ENCODE peak calls at places on chromosomes 7 and 10, in eight cellular contexts. F is progenitor cell of endocrine pancreas, E is HCT116, H is WERI-Rb-1, Q is NB4, Y is lower lobe of right lung, C is transverse colon, V is adrenal gland. O is an unnamed sample.

GRCh38 chr7:44267719-44268413 is 57.5 kb downstream of the CAMK2B start:
- DNase-seq in F (no peak), E (no peak), H (peak; percentile 48), Q (no peak), Y (no peak), C (no peak), V (no peak), O (no peak)

GRCh38 chr10:118990326-118990725 is 39.2 kb upstream of the NANOS1 start:
- DNase-seq in F (no peak), E (no peak), H (no peak), Q (no peak), Y (no peak), C (no peak), V (no peak), O (no peak)

GRCh38 chr7:100016209-100016901 is 959 bp downstream of the ZKSCAN1 start:
- DNase-seq in F (no peak), E (no peak), H (no peak), Q (peak; percentile 17), Y (no peak), C (peak; percentile 47), V (no peak), O (no peak)

GRCh38 chr7:114885836-114886235 is 36.1 kb upstream of the MDFIC start:
- DNase-seq in F (no peak), E (no peak), H (no peak), Q (no peak), Y (no peak), C (no peak), V (no peak), O (no peak)

GRCh38 chr7:111090834-111091233 is at the start of gene LRRN3:
- DNase-seq in F (no peak), E (no peak), H (no peak), Q (no peak), Y (no peak), C (no peak), V (peak; percentile 82), O (no peak)

GRCh38 chr7:96034940-96035727 is 262.8 kb downstream of the DYNC1I1 start:
- DNase-seq in F (no peak), E (no peak), H (no peak), Q (no peak), Y (no peak), C (no peak), V (no peak), O (no peak)

GRCh38 chr10:79446451-79447020 is 1.1 kb upstream of the ZCCHC24 start:
- DNase-seq in F (peak; percentile 29), E (no peak), H (peak; percentile 59), Q (no peak), Y (peak; percentile 83), C (peak; percentile 58), V (peak; percentile 84), O (peak; percentile 49)

GRCh38 chr10:119703903-119704508 is 21.8 kb upstream of the INPP5F start:
- DNase-seq in F (no peak), E (no peak), H (no peak), Q (no peak), Y (no peak), C (no peak), V (no peak), O (no peak)

GRCh38 chr10:122267849-122268737 is 3.0 kb upstream of the BTBD16 start:
- DNase-seq in F (peak; percentile 41), E (peak; percentile 36), H (peak; percentile 61), Q (peak; percentile 49), Y (peak; percentile 60), C (peak; percentile 51), V (peak; percentile 43), O (peak; percentile 61)

GRCh38 chr7:37943905-37944736 is 23.7 kb downstream of the EPDR1 start:
- DNase-seq in F (no peak), E (no peak), H (no peak), Q (no peak), Y (no peak), C (no peak), V (no peak), O (peak; percentile 26)

GRCh38 chr10:33803248-33803647 is 468.8 kb upstream of the NRP1 start:
- DNase-seq in F (no peak), E (peak; percentile 46), H (no peak), Q (no peak), Y (no peak), C (no peak), V (no peak), O (peak; percentile 34)

GRCh38 chr7:76278540-76278939 is 23.9 kb upstream of the HSPB1 start:
- DNase-seq in F (no peak), E (no peak), H (no peak), Q (peak; percentile 58), Y (no peak), C (no peak), V (no peak), O (no peak)

GRCh38 chr7:133815677-133816210 is 311.4 kb upstream of the LRGUK start:
- DNase-seq in F (no peak), E (no peak), H (no peak), Q (no peak), Y (no peak), C (no peak), V (no peak), O (no peak)

GRCh38 chr10:29698766-29699490 is 64.2 kb upstream of the SVIL start:
- DNase-seq in F (no peak), E (no peak), H (no peak), Q (no peak), Y (no peak), C (no peak), V (no peak), O (no peak)

GRCh38 chr7:55018361-55019328 is at the start of gene EGFR:
- DNase-seq in F (peak; percentile 68), E (peak; percentile 40), H (peak; percentile 60), Q (no peak), Y (peak; percentile 86), C (peak; percentile 86), V (peak; percentile 89), O (peak; percentile 90)

GRCh38 chr10:130958981-130959751 is 352.4 kb downstream of the TCERG1L start:
- DNase-seq in F (no peak), E (no peak), H (no peak), Q (no peak), Y (no peak), C (no peak), V (no peak), O (no peak)

GRCh38 chr7:55903985-55904759 is 16.9 kb downstream of the ZNF713 start:
- DNase-seq in F (no peak), E (no peak), H (no peak), Q (no peak), Y (no peak), C (no peak), V (no peak), O (no peak)

GRCh38 chr10:110790913-110791525 is 80.7 kb upstream of the PDCD4 start:
- DNase-seq in F (no peak), E (no peak), H (no peak), Q (no peak), Y (no peak), C (no peak), V (no peak), O (no peak)

GRCh38 chr10:969473-970150 is 18.6 kb upstream of the GTPBP4 start:
- DNase-seq in F (no peak), E (no peak), H (no peak), Q (no peak), Y (no peak), C (no peak), V (no peak), O (no peak)

GRCh38 chr7:128174391-128174790 is 66.7 kb upstream of the LEP start:
- DNase-seq in F (no peak), E (no peak), H (peak; percentile 27), Q (peak; percentile 53), Y (no peak), C (no peak), V (no peak), O (no peak)

DNA sequence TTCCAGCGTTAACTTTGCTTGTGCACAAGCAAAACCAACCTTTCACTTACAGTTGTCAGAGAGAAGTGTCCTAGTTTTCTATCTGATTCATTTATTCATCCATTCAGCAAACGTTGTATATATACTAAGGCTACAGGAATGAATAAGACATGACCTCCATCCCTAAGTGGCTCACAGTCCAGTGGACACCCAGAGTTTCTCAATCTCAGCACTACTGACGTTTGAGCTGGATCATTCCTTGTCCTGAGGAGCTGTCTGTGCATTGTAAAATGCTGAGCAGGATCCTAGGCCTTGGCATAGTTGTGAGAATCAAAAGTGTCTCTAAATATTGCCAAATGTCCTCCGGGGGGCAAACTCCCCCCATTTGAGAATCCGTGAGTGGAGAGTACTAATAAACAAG is 166.7 kb upstream of the PRKCQ start:
- DNase-seq in F (no peak), E (no peak), H (no peak), Q (no peak), Y (no peak), C (no peak), V (no peak), O (no peak)
- TF ChIP-seq CTCF in F (no peak), E (no peak), H (no peak), Q (no peak), Y (no peak), C (no peak), V (no peak), O (no peak)

DNA sequence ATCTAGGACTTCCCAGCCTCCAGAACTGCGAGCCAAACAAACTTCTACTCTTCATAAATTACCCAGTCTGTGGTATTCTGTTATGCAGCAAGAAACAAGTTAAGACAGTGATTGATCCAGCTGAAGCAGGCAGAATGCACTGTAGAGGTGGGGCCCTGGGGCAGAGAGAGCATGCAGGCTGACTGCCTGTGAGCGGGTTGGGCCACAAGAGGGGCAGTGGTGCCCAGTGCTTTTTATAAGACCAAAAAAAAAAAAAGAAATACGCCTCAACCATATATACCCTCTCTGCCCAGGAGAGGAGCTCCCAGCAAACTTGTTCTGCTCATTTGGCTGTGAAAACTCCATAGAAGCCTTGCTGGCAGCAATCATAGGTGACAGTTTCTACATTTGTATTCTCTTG is 104.7 kb downstream of the SORBS1 start:
- DNase-seq in F (no peak), E (no peak), H (no peak), Q (no peak), Y (no peak), C (no peak), V (no peak), O (no peak)
- TF ChIP-seq CTCF in F (no peak), E (no peak), H (no peak), Q (no peak), Y (no peak), C (no peak), V (no peak), O (no peak)

DNA sequence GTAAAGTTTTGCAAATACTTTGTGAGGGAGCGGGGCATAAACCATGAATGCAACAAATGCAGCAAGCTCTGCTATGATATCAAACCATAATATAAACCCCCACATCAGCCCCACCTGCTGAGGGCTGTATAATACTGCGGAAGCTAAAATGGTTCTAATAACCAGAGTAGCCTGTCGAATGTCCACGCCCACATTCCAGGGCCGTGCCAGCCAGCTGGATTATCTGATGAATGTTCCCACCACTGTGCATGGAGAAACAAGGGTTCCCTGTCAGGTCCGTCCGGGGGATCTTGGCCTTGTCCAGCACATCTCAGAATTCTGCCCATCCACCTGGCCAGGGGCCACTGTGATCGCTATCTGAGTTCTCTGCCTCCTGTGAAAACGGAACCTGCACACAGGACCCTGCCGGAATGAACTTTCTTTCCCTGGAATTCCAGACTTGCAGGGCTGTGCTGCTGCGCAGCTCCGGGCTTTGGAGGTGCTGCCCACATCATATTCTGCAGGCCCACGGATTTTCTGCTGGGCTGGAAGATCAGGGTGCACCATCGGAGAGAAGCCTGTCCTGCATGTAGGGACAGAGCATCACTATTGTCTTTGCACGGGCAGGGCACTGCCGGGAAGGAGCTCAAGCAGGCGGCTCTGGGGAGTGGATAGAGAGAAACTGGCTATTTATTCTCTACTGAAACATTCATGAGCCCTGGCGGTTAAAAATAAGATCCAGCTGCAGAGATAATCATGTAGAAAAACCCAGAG is 77.0 kb upstream of the GNA12 start:
- DNase-seq in F (no peak), E (no peak), H (no peak), Q (no peak), Y (no peak), C (no peak), V (no peak), O (no peak)
- TF ChIP-seq CTCF in F (no peak), E (no peak), H (no peak), Q (no peak), Y (no peak), C (no peak), V (no peak), O (no peak)

GRCh38 chr7:139748373-139748765 is 29.4 kb downstream of the HIPK2 start:
- DNase-seq in F (no peak), E (no peak), H (no peak), Q (no peak), Y (no peak), C (no peak), V (no peak), O (no peak)
- TF ChIP-seq CTCF in F (no peak), E (no peak), H (no peak), Q (no peak), Y (no peak), C (no peak), V (no peak), O (no peak)